ENCODE peak calls at places on chromosomes 3 and 15, in seven cellular contexts. I, B, T, Q, Y, E and Z are unnamed samples.

GRCh38 chr15:39508536-39508935 is 72.3 kb upstream of the THBS1 start:
- DNase-seq in I (no peak), B (peak; percentile 32), T (no peak), Q (no peak), Y (no peak), E (peak; percentile 43), Z (no peak)

GRCh38 chr15:40248006-40248783 is 9.3 kb downstream of the PAK6 start:
- DNase-seq in I (peak; percentile 23), B (no peak), T (no peak), Q (no peak), Y (no peak), E (no peak), Z (no peak)

GRCh38 chr3:53705774-53706173 is 140.4 kb downstream of the CHDH start:
- DNase-seq in I (peak; percentile 14), B (no peak), T (no peak), Q (no peak), Y (peak; percentile 35), E (no peak), Z (no peak)

GRCh38 chr3:43773273-43774104 is 82.8 kb downstream of the ABHD5 start:
- DNase-seq in I (peak; percentile 69), B (peak; percentile 22), T (peak; percentile 16), Q (no peak), Y (no peak), E (no peak), Z (peak; percentile 85)

GRCh38 chr3:136266468-136266867 is 16.3 kb downstream of the PCCB start:
- DNase-seq in I (no peak), B (peak; percentile 61), T (peak; percentile 83), Q (no peak), Y (no peak), E (no peak), Z (no peak)

GRCh38 chr3:66098436-66098835 is 59.7 kb upstream of the MAGI1 start:
- DNase-seq in I (no peak), B (no peak), T (peak; percentile 80), Q (no peak), Y (no peak), E (no peak), Z (no peak)

GRCh38 chr3:9553021-9553948 is at the start of gene LHFPL4:
- DNase-seq in I (peak; percentile 32), B (no peak), T (no peak), Q (peak; percentile 6), Y (peak; percentile 85), E (no peak), Z (peak; percentile 20)

GRCh38 chr15:69713726-69714559 is 261.3 kb downstream of the RPLP1 start:
- DNase-seq in I (no peak), B (no peak), T (no peak), Q (no peak), Y (no peak), E (no peak), Z (no peak)

GRCh38 chr3:102979202-102979601 is 544.4 kb downstream of the ZPLD1 start:
- DNase-seq in I (no peak), B (no peak), T (no peak), Q (no peak), Y (no peak), E (no peak), Z (no peak)

GRCh38 chr15:94206463-94207167 is 24.7 kb upstream of the MCTP2 start:
- DNase-seq in I (no peak), B (peak; percentile 99), T (peak; percentile 89), Q (no peak), Y (no peak), E (no peak), Z (no peak)

GRCh38 chr15:99931703-99932603 is 198.7 kb upstream of the LYSMD4 start:
- DNase-seq in I (no peak), B (no peak), T (no peak), Q (no peak), Y (no peak), E (no peak), Z (peak; percentile 83)

GRCh38 chr3:57837686-57838085 is 81.6 kb downstream of the SLMAP start:
- DNase-seq in I (no peak), B (no peak), T (no peak), Q (no peak), Y (no peak), E (no peak), Z (no peak)

GRCh38 chr3:24523988-24524727 is 29.5 kb upstream of the THRB start:
- DNase-seq in I (no peak), B (no peak), T (no peak), Q (no peak), Y (no peak), E (no peak), Z (no peak)

GRCh38 chr3:16338999-16339398 is 74.0 kb downstream of the OXNAD1 start:
- DNase-seq in I (no peak), B (peak; percentile 98), T (peak; percentile 97), Q (no peak), Y (no peak), E (peak; percentile 85), Z (peak; percentile 91)

DNA sequence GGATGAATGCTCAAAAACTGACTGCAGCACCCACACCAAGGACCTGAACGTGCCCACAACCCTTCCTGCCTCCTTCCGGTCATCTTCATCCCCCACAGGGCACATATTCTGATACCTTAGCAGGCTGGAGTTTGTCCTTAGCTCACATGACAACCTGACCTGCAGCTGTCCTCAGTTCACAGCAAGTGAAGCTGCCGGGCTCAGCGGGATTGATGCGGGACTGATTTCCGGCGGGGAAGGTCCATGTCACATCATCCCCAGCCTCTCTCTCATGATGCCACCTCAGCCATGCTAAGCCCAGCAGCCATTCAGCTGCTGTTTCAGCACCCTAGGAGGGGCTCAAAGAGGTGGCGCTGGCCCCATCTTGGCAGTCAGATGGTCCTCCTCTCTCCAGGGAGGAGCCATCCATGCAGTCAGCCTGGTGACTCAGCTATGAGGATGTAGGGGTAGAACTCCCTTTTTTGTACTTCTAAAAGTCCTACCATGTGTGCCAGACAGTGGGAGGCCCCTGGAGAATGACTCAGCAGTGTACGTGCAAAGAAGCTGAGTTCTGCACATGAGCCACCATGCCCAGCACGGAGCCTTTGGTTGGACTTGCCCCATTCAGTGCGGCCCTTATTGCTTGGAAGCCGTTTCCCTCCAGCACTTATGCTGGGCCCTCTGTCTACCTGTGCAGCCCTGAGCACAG is 9.5 kb downstream of the CA12 start:
- DNase-seq in I (no peak), B (peak; percentile 90), T (peak; percentile 98), Q (no peak), Y (no peak), E (peak; percentile 16), Z (no peak)
- H2BK120ac ChIP-seq in I (no peak overlapping the region), B (no peak overlapping the region), T (peak overlapping the region; percentile 99), Q (no peak overlapping the region), Y (no peak overlapping the region), E (no peak overlapping the region), Z (no peak overlapping the region)

DNA sequence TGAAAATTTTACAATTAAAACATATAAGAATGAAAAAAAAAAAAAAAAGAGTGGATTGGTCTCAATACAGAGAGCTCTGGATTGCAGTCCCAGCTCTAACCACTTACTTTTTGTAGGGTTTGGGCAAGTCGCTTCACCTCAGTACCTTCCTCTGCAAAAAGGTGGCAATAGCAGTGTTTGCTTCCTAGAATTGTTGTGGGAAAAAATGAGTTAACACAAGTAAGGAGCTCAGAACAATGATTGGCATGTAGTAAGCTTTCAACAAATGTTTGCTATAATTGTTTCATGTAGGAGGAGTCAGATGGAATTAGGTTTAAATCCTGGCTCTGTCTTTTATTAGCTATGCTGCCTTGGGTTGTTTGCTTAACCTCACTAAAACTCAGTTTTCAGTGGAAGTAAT is 425.2 kb upstream of the TBL1XR1 start:
- DNase-seq in I (no peak), B (no peak), T (no peak), Q (no peak), Y (no peak), E (no peak), Z (peak; percentile 51)
- H2BK120ac ChIP-seq in I (no peak overlapping the region), B (no peak overlapping the region), T (no peak overlapping the region), Q (no peak overlapping the region), Y (no peak overlapping the region), E (no peak overlapping the region), Z (no peak overlapping the region)

GRCh38 chr3:74045000-74045399 is 420.3 kb upstream of the PDZRN3 start:
- DNase-seq in I (no peak), B (no peak), T (no peak), Q (no peak), Y (no peak), E (no peak), Z (no peak)
- H2BK120ac ChIP-seq in I (no peak overlapping the region), B (no peak overlapping the region), T (no peak overlapping the region), Q (no peak overlapping the region), Y (no peak overlapping the region), E (no peak overlapping the region), Z (no peak overlapping the region)

GRCh38 chr3:169337541-169337940 is 326.0 kb downstream of the MECOM start:
- DNase-seq in I (no peak), B (no peak), T (no peak), Q (no peak), Y (no peak), E (no peak), Z (no peak)

GRCh38 chr3:169339386-169339785 is 324.1 kb downstream of the MECOM start:
- DNase-seq in I (no peak), B (no peak), T (no peak), Q (no peak), Y (no peak), E (peak; percentile 86), Z (no peak)

GRCh38 chr3:169340055-169340454 is 323.5 kb downstream of the MECOM start:
- DNase-seq in I (no peak), B (no peak), T (no peak), Q (no peak), Y (no peak), E (no peak), Z (no peak)

GRCh38 chr3:169334994-169335393 is 328.5 kb downstream of the MECOM start:
- DNase-seq in I (no peak), B (no peak), T (peak; percentile 18), Q (no peak), Y (no peak), E (no peak), Z (no peak)
- H2BK120ac ChIP-seq in I (no peak overlapping the region), B (no peak overlapping the region), T (no peak overlapping the region), Q (no peak overlapping the region), Y (no peak overlapping the region), E (no peak overlapping the region), Z (no peak overlapping the region)

GRCh38 chr3:40973141-40973540 is 226.2 kb upstream of the CTNNB1 start:
- DNase-seq in I (no peak), B (no peak), T (no peak), Q (no peak), Y (no peak), E (no peak), Z (no peak)
- H2BK120ac ChIP-seq in I (no peak overlapping the region), B (no peak overlapping the region), T (no peak overlapping the region), Q (no peak overlapping the region), Y (no peak overlapping the region), E (peak overlapping the region; percentile 26), Z (no peak overlapping the region)

GRCh38 chr3:189342811-189343210 is 171.0 kb downstream of the TPRG1 start:
- DNase-seq in I (no peak), B (no peak), T (no peak), Q (no peak), Y (no peak), E (no peak), Z (no peak)
- H2BK120ac ChIP-seq in I (no peak overlapping the region), B (no peak overlapping the region), T (no peak overlapping the region), Q (no peak overlapping the region), Y (no peak overlapping the region), E (no peak overlapping the region), Z (no peak overlapping the region)